ENCODE peak calls at places on chromosomes 3 and 15, in nine cellular contexts. F is endodermal cell, N is uterus, E is IMR-90, S is endothelial cell, P is upper lobe of right lung, L is fibroblast of pulmonary artery, D is bronchial epithelial cell, K is B cell. R is an unnamed sample.

GRCh38 chr3:31704651-31705179 is 172.0 kb downstream of the STT3B start:
- DNase-seq in N (no peak), P (peak; percentile 73), S (no peak), F (no peak), E (peak; percentile 92), L (peak; percentile 22), D (peak; percentile 76), K (no peak), R (no peak)

GRCh38 chr15:73630030-73630429 is 3.2 kb downstream of the NPTN start:
- DNase-seq in F (no peak), N (no peak), L (no peak), D (peak; percentile 45), S (no peak), E (no peak), P (no peak), K (no peak), R (no peak)

GRCh38 chr15:56765252-56765651 is 31.9 kb upstream of the ZNF280D start:
- DNase-seq in D (peak; percentile 26), S (no peak), P (no peak), K (no peak), N (peak; percentile 22), E (peak; percentile 80), L (peak; percentile 92), F (no peak), R (no peak)

GRCh38 chr3:172289583-172289982 is 158.7 kb downstream of the GHSR start:
- DNase-seq in F (peak; percentile 77), D (no peak), P (no peak), S (peak; percentile 53), E (no peak), N (no peak), K (no peak), L (no peak), R (no peak)

GRCh38 chr3:59425942-59426341 is 376.1 kb upstream of the CFAP20DC start:
- DNase-seq in E (no peak), D (peak; percentile 41), L (no peak), F (no peak), N (no peak), S (no peak), K (no peak), P (no peak), R (no peak)

GRCh38 chr15:70509282-70510272 is 253.8 kb downstream of the UACA start:
- DNase-seq in F (no peak), S (no peak), K (no peak), N (no peak), P (no peak), E (no peak), D (peak; percentile 41), L (no peak), R (no peak)

GRCh38 chr3:172562881-172563835 is 39.9 kb upstream of the TNFSF10 start:
- DNase-seq in K (no peak), S (peak; percentile 18), L (peak; percentile 99), D (peak; percentile 95), F (no peak), N (peak; percentile 77), P (no peak), E (peak; percentile 86), R (no peak)

GRCh38 chr15:39336926-39337325 is 244.0 kb upstream of the THBS1 start:
- DNase-seq in K (no peak), P (no peak), L (peak; percentile 22), F (no peak), E (no peak), N (no peak), D (no peak), S (no peak), R (no peak)

GRCh38 chr3:14423197-14423743 is 20.9 kb downstream of the SLC6A6 start:
- DNase-seq in N (no peak), P (no peak), D (peak; percentile 96), F (no peak), S (no peak), E (no peak), L (no peak), K (no peak), R (no peak)

GRCh38 chr15:73794501-73795133 is 41.5 kb upstream of the INSYN1 start:
- DNase-seq in K (no peak), F (no peak), E (peak; percentile 29), P (no peak), L (peak; percentile 47), D (peak; percentile 57), S (no peak), N (no peak), R (no peak)

GRCh38 chr3:151795276-151795675 is 18.6 kb upstream of the AADAC start:
- DNase-seq in N (no peak), D (peak; percentile 95), L (peak; percentile 76), P (no peak), S (no peak), E (peak; percentile 81), K (no peak), F (no peak), R (no peak)

GRCh38 chr3:46038916-46039315 is 11.6 kb upstream of the XCR1 start:
- DNase-seq in N (no peak), S (no peak), L (no peak), E (no peak), K (no peak), D (no peak), F (no peak), P (no peak), R (no peak)

GRCh38 chr3:128410669-128411573 is 55.8 kb downstream of the DNAJB8 start:
- DNase-seq in E (no peak), L (no peak), N (no peak), P (no peak), K (no peak), F (no peak), S (no peak), D (no peak), R (no peak)

DNA sequence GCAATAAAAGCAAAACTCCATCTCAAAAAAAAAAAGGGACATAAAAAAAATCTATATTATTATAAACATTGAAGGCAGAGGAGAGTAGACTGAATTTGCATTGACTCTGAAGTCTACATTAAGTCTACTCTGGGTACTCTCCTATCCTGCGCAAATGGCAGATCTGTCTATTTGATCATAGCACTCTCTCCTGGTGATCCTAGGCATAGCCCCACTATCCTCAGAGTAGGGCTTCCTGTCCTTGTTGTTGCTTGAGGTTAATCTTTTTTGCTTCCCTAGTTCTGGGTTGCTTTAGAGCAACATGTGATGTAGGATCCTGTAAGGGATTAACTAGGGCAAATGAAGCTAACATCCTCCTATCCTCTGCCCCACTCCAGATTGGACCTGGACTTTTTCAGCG is 82.1 kb upstream of the LRRFIP2 start:
- DNase-seq in N (no peak), E (no peak), S (no peak), L (no peak), F (no peak), D (no peak), K (no peak), P (no peak), R (no peak)
- TF ChIP-seq CTCF in N (no peak), E (peak; percentile 24), S (no peak), L (peak; percentile 17), F (peak; percentile 64), D (peak; percentile 7), K (no peak), P (no peak), R (no peak)

DNA sequence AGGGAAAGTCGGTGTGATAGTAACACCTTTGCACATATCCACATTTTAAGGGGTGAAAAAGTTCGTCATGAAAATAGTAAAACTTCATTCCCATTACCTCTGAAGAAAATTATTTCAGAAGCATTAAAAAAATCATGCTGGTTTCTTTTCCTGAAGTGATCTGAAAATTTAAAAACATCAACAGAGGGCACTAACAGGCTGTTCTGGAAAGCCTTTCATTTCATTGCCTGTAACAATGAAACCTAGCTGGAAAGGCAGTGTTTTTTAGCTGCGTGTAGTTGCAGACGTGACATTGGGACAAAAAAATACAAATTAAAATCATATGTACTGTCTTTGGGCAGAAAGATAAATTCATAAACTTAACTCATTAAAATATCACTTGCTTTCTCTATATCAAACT is 993.8 kb downstream of the GBE1 start:
- DNase-seq in P (no peak), L (peak; percentile 13), S (no peak), D (no peak), N (no peak), K (no peak), E (no peak), F (no peak), R (no peak)
- TF ChIP-seq CTCF in P (no peak), L (no peak), S (no peak), D (no peak), N (no peak), K (no peak), E (no peak), F (peak; percentile 44), R (no peak)

DNA sequence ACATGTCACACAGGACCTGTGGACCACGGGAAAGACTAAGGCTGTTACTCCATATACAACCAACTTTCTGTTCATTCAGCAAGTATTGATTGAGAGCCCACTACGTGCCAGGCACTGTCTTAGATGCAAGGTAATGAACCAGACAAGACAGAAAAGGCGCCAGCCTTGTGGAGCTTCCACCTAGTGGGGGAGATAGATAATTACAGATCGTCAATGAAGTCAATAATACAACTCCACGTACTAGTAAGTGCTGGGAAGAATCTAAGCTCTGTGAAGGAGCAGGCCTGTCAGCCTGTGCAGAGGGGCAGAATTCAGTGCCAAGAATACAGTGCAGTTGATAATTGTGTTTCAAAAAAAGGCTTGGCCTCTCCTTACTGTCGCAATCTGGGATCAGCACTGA is 186.4 kb downstream of the FEZF2 start:
- DNase-seq in S (peak; percentile 13), E (peak; percentile 31), L (peak; percentile 57), F (peak; percentile 67), P (no peak), K (no peak), N (no peak), D (peak; percentile 2), R (no peak)
- TF ChIP-seq CTCF in S (peak; percentile 73), E (peak; percentile 45), L (peak; percentile 57), F (peak; percentile 73), P (peak; percentile 45), K (no peak), N (peak; percentile 42), D (peak; percentile 25), R (peak; percentile 55)

GRCh38 chr3:109228391-109229080 is 87.8 kb downstream of the DPPA2 start:
- DNase-seq in D (no peak), N (no peak), P (no peak), K (no peak), S (no peak), F (no peak), E (no peak), L (no peak), R (no peak)

GRCh38 chr3:109224333-109224732 is 87.8 kb downstream of the C3orf85 start:
- DNase-seq in L (no peak), E (no peak), K (no peak), P (no peak), D (no peak), N (no peak), S (peak; percentile 7), F (peak; percentile 85), R (no peak)
- TF ChIP-seq CTCF in L (peak; percentile 13), E (no peak), K (no peak), P (peak; percentile 25), D (no peak), N (no peak), S (peak; percentile 24), F (peak; percentile 77), R (no peak)

GRCh38 chr3:193546129-193546528 is 8.6 kb downstream of the ATP13A4 start:
- DNase-seq in N (no peak), D (peak; percentile 76), S (no peak), F (no peak), E (no peak), L (no peak), K (no peak), P (no peak), R (no peak)

GRCh38 chr3:193544289-193544688 is 10.4 kb downstream of the ATP13A4 start:
- DNase-seq in D (peak; percentile 66), P (no peak), E (no peak), L (no peak), K (no peak), N (no peak), S (no peak), F (no peak), R (no peak)

GRCh38 chr3:193548406-193548805 is 6.3 kb downstream of the ATP13A4 start:
- DNase-seq in E (no peak), F (no peak), N (no peak), P (no peak), L (no peak), K (no peak), S (no peak), D (peak; percentile 18), R (no peak)

GRCh38 chr3:193545304-193545703 is 9.4 kb downstream of the ATP13A4 start:
- DNase-seq in E (no peak), D (peak; percentile 11), S (no peak), L (no peak), N (no peak), F (no peak), P (no peak), K (no peak), R (no peak)
- TF ChIP-seq CTCF in E (no peak), D (no peak), S (no peak), L (no peak), N (no peak), F (no peak), P (no peak), K (no peak), R (no peak)

R was measured in neural crest cell.